ENCODE peak calls at places on chromosomes 3 and 15, in five cellular contexts. X is HepG2, M is K562, D is H1, O is GM12878. C is an unnamed sample.

GRCh38 chr15:67807836-67808235 is 17.5 kb upstream of the SKOR1 start:
- DNase-seq in X (no peak), M (no peak), D (no peak), O (no peak), C (no peak)

GRCh38 chr3:114442251-114442650 is 148.4 kb downstream of the TIGIT start:
- DNase-seq in X (no peak), M (no peak), D (no peak), O (no peak), C (no peak)

GRCh38 chr3:33636125-33636855 is 81.8 kb downstream of the CLASP2 start:
- DNase-seq in X (peak; percentile 56), M (peak; percentile 33), D (no peak), O (no peak), C (no peak)

GRCh38 chr3:54895613-54896012 is 32.2 kb downstream of the LRTM1 start:
- DNase-seq in X (no peak), M (no peak), D (no peak), O (no peak), C (no peak)

GRCh38 chr3:172530101-172530561 is 6.9 kb upstream of the TNFSF10 start:
- DNase-seq in X (no peak), M (no peak), D (no peak), O (no peak), C (no peak)

GRCh38 chr3:165522371-165522770 is 314.9 kb downstream of the BCHE start:
- DNase-seq in X (no peak), M (no peak), D (no peak), O (no peak), C (no peak)

GRCh38 chr3:134291300-134292254 is 40.9 kb upstream of the RYK start:
- DNase-seq in X (no peak), M (no peak), D (no peak), O (no peak), C (no peak)

GRCh38 chr15:67143646-67144045 is 78.2 kb downstream of the SMAD3 start:
- DNase-seq in X (no peak), M (no peak), D (no peak), O (no peak), C (no peak)

GRCh38 chr15:85872125-85872524 is 77.4 kb upstream of the KLHL25 start:
- DNase-seq in X (no peak), M (no peak), D (no peak), O (no peak), C (no peak)

GRCh38 chr15:38685686-38686339 is 121.2 kb upstream of the RASGRP1 start:
- DNase-seq in X (no peak), M (no peak), D (no peak), O (no peak), C (no peak)

GRCh38 chr3:15440891-15441290 is 13.5 kb downstream of the EAF1 start:
- DNase-seq in X (no peak), M (no peak), D (no peak), O (no peak), C (no peak)

GRCh38 chr3:116647955-116648354 is 61.6 kb upstream of the TUSC7 start:
- DNase-seq in X (no peak), M (no peak), D (no peak), O (no peak), C (no peak)

GRCh38 chr3:22113453-22113852 is 362.4 kb upstream of the ZNF385D start:
- DNase-seq in X (no peak), M (no peak), D (no peak), O (no peak), C (no peak)

GRCh38 chr15:81152799-81153198 is 18.7 kb downstream of the CFAP161 start:
- DNase-seq in X (no peak), M (no peak), D (no peak), O (no peak), C (no peak)

GRCh38 chr15:92617197-92618037 is 38.2 kb downstream of the FAM174B start:
- DNase-seq in X (peak; percentile 82), M (peak; percentile 85), D (no peak), O (no peak), C (no peak)

GRCh38 chr15:92005154-92005553 is 151.6 kb downstream of the SLCO3A1 start:
- DNase-seq in X (no peak), M (no peak), D (no peak), O (no peak), C (no peak)

GRCh38 chr3:65855370-65856100 is 183.2 kb downstream of the MAGI1 start:
- DNase-seq in X (peak; percentile 54), M (no peak), D (no peak), O (no peak), C (no peak)

GRCh38 chr15:78360426-78360825 is 20.3 kb downstream of the CRABP1 start:
- DNase-seq in X (no peak), M (no peak), D (no peak), O (no peak), C (no peak)

GRCh38 chr3:43260412-43260811 is 25.9 kb upstream of the SNRK start:
- DNase-seq in X (peak; percentile 5), M (peak; percentile 58), D (no peak), O (no peak), C (no peak)

GRCh38 chr3:76367281-76367680 is 581.9 kb upstream of the ZNF717 start:
- DNase-seq in X (no peak), M (no peak), D (no peak), O (no peak), C (no peak)

GRCh38 chr3:46019707-46020106 is 7.6 kb downstream of the XCR1 start:
- DNase-seq in X (no peak), M (no peak), D (no peak), O (no peak), C (no peak)

GRCh38 chr3:42118762-42119361 is 27.7 kb downstream of the TRAK1 start:
- DNase-seq in X (peak; percentile 74), M (peak; percentile 42), D (peak; percentile 19), O (peak; percentile 71), C (peak; percentile 54)

GRCh38 chr3:185488465-185488864 is 10.4 kb downstream of the TMEM41A start:
- DNase-seq in X (no peak), M (no peak), D (no peak), O (no peak), C (no peak)

GRCh38 chr15:40787991-40788390 is 18.2 kb downstream of the C15orf62 start:
- DNase-seq in X (no peak), M (no peak), D (no peak), O (no peak), C (no peak)

GRCh38 chr15:96047255-96047931 is 283.1 kb upstream of the NR2F2 start:
- DNase-seq in X (no peak), M (no peak), D (no peak), O (no peak), C (no peak)

GRCh38 chr15:42038401-42038800 is 17.6 kb upstream of the PLA2G4E start:
- DNase-seq in X (no peak), M (no peak), D (no peak), O (no peak), C (no peak)

GRCh38 chr3:187684444-187684843 is 14.2 kb upstream of the SST start:
- DNase-seq in X (no peak), M (no peak), D (no peak), O (no peak), C (no peak)

GRCh38 chr3:114714237-114714636 is 420.4 kb downstream of the TIGIT start:
- DNase-seq in X (no peak), M (no peak), D (no peak), O (no peak), C (no peak)

GRCh38 chr3:57068437-57069089 is 8.1 kb downstream of the SPATA12 start:
- DNase-seq in X (no peak), M (peak; percentile 37), D (no peak), O (peak; percentile 95), C (no peak)

GRCh38 chr3:17176757-17177156 is 292.0 kb downstream of the PLCL2 start:
- DNase-seq in X (no peak), M (no peak), D (no peak), O (no peak), C (no peak)

GRCh38 chr3:17179381-17180205 is 294.8 kb downstream of the PLCL2 start:
- DNase-seq in X (no peak), M (no peak), D (no peak), O (peak; percentile 56), C (no peak)

DNA sequence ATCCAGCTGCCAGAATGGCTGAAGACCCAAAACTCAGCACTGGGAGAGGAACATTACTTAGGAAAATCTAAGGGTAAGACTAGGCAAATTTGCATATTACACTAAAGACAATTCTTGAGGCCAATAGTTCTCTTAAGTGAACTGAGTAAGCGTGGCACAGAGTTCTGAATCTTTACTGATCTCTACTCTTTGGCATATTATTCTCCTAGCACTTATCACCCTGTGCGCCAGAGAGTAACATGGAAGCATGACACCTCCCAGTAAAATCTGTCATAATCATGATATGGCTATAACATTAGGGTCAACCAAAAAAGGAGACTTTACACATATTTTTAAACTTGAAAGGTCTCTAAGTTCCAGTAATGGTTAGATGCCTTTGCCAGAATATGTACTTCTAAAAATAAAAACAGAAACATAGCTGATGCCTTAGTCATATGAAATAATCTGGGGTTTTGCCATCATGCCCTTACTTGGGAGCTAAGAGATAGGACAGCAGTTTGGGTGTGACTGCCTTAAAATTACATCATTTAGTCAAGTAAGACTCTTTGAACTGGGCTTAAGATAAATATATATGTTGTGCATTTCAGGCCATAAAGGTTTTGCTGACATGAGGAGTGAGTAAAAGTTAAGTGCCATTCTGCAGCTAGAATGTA is 290.6 kb downstream of the PLCL2 start:
- DNase-seq in X (no peak), M (no peak), D (no peak), O (no peak), C (no peak)
- TF ChIP-seq ATF2 in X (no peak), M (no peak), D (no peak), O (no peak), C (no peak)

DNA sequence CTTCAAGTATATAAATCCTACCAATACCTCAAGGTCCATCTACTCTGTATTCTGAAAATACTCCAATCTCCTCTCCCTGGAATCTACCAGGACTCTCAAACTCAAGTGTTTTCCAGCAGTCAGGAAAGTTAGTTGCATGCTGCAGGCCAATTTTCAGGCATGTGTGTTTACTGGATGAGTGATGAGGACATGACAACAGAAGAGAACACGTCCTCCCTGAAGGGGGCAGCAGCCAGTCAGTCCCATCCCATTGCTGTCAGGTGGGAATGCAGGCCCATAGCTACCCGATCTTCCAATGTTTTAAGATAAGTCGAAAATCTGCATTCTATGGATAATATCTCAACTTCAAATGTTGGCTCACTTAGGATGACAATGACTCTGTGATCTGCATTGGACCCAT is 496.2 kb downstream of the FHIT start:
- DNase-seq in X (peak; percentile 31), M (no peak), D (no peak), O (no peak), C (peak; percentile 71)
- TF ChIP-seq ATF2 in X (no peak), M (no peak), D (no peak), O (no peak), C (no peak)

GRCh38 chr15:71811036-71811736 is 832 bp downstream of the NR2E3 start:
- DNase-seq in X (no peak), M (no peak), D (no peak), O (no peak), C (no peak)
- TF ChIP-seq ATF2 in X (no peak), M (no peak), D (no peak), O (no peak), C (no peak)

DNA sequence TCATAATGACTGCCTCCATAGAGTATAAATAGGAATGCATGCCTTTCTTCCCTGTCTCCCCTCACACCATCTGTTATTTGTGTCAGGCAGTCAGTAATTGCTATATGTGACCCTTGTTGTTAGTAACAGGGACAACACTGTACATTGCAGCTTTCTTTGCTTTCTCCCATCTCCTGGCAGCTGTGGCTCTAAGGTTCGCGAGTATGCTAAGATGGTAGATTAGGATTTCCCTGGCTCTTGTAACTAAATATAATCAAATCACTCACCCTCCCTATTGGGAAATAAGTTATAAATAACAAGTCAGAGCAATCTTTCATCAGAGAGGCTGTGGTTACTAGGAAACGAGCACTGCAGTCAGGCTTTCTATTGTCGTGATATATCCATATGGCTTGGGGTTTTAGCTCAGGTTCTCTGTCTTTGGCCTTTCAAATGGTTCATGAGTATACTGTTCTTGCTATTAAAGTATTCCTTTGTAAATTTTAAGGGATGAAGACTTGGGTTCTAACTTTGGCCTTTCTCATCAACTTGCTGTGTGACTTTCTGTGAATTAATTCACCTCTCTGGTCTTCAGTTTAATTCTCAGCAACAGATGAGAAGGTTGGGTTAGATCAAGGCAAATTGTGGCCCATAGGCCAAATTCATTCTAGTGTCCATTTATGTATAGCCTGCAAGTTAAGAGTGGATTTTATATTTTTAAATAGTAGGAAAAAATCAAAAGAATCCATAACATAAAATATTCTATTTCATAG is 8.1 kb upstream of the MINDY4B start:
- DNase-seq in X (no peak), M (no peak), D (no peak), O (no peak), C (no peak)
- TF ChIP-seq ATF2 in X (no peak), M (no peak), D (no peak), O (no peak), C (no peak)

C was measured in WTC11.